ENCODE peak calls at places on chromosomes 6 and 20, in seven cellular contexts. G, W, J, V, F, L and R are unnamed samples.

GRCh38 chr6:132298344-132298949 is 102.8 kb downstream of the MOXD1 start:
- DNase-seq in G (peak; percentile 57), W (no peak), J (peak; percentile 69), V (peak; percentile 66), F (no peak), L (no peak), R (peak; percentile 29)

GRCh38 chr20:50558483-50558925 is 48.3 kb downstream of the PTPN1 start:
- DNase-seq in G (no peak), W (no peak), J (no peak), V (no peak), F (no peak), L (no peak), R (no peak)

GRCh38 chr20:36969478-36970186 is 18.1 kb upstream of the SAMHD1 start:
- DNase-seq in G (peak; percentile 25), W (peak; percentile 50), J (no peak), V (peak; percentile 22), F (no peak), L (no peak), R (no peak)

GRCh38 chr6:145075425-145075824 is 659.9 kb downstream of the EPM2A start:
- DNase-seq in G (no peak), W (no peak), J (no peak), V (no peak), F (no peak), L (no peak), R (no peak)

GRCh38 chr20:18943542-18943941 is 130.0 kb downstream of the SCP2D1 start:
- DNase-seq in G (no peak), W (no peak), J (no peak), V (no peak), F (no peak), L (no peak), R (no peak)

GRCh38 chr20:1666802-1667201 is 9.2 kb upstream of the SIRPG start:
- DNase-seq in G (no peak), W (no peak), J (no peak), V (no peak), F (no peak), L (no peak), R (no peak)

GRCh38 chr6:117938324-117938995 is 31.4 kb downstream of the SLC35F1 start:
- DNase-seq in G (no peak), W (no peak), J (peak; percentile 37), V (no peak), F (peak; percentile 26), L (no peak), R (no peak)

GRCh38 chr6:99092009-99092408 is 144.3 kb upstream of the FBXL4 start:
- DNase-seq in G (no peak), W (no peak), J (no peak), V (peak; percentile 93), F (no peak), L (no peak), R (no peak)

GRCh38 chr6:137776786-137777185 is 90.3 kb upstream of the TNFAIP3 start:
- DNase-seq in G (no peak), W (no peak), J (no peak), V (no peak), F (no peak), L (no peak), R (no peak)

GRCh38 chr6:125821825-125822281 is 31.1 kb downstream of the NCOA7 start:
- DNase-seq in G (peak; percentile 98), W (no peak), J (no peak), V (no peak), F (no peak), L (no peak), R (no peak)

GRCh38 chr6:56347526-56347925 is 100.1 kb upstream of the COL21A1 start:
- DNase-seq in G (no peak), W (no peak), J (no peak), V (no peak), F (no peak), L (no peak), R (no peak)

GRCh38 chr6:131924881-131925474 is 26.2 kb downstream of the CCN2 start:
- DNase-seq in G (peak; percentile 39), W (no peak), J (peak; percentile 42), V (peak; percentile 71), F (no peak), L (no peak), R (no peak)

GRCh38 chr6:14466278-14466677 is 348.7 kb downstream of the CD83 start:
- DNase-seq in G (no peak), W (no peak), J (no peak), V (no peak), F (no peak), L (no peak), R (no peak)

GRCh38 chr6:93105017-93105416 is 314.3 kb downstream of the EPHA7 start:
- DNase-seq in G (no peak), W (no peak), J (no peak), V (no peak), F (no peak), L (no peak), R (no peak)

GRCh38 chr6:32327103-32327502 is 44.6 kb downstream of the TSBP1 start:
- DNase-seq in G (no peak), W (no peak), J (no peak), V (no peak), F (no peak), L (no peak), R (no peak)

GRCh38 chr6:131745476-131745875 is 34.7 kb upstream of the CTAGE9 start:
- DNase-seq in G (no peak), W (no peak), J (no peak), V (no peak), F (no peak), L (no peak), R (no peak)

GRCh38 chr20:51563141-51563596 is 20.6 kb upstream of the NFATC2 start:
- DNase-seq in G (no peak), W (no peak), J (no peak), V (no peak), F (no peak), L (no peak), R (no peak)

GRCh38 chr6:11253594-11253993 is 21.1 kb upstream of the NEDD9 start:
- DNase-seq in G (peak; percentile 15), W (no peak), J (no peak), V (no peak), F (no peak), L (no peak), R (no peak)

GRCh38 chr6:139373154-139373927 is 1.1 kb downstream of the CITED2 start:
- DNase-seq in G (peak; percentile 70), W (peak; percentile 84), J (peak; percentile 56), V (peak; percentile 63), F (peak; percentile 56), L (peak; percentile 32), R (no peak)

GRCh38 chr6:9593566-9593965 is 821.3 kb downstream of the TFAP2A start:
- DNase-seq in G (no peak), W (no peak), J (no peak), V (no peak), F (no peak), L (no peak), R (no peak)

GRCh38 chr6:132227937-132228336 is 173.3 kb downstream of the MOXD1 start:
- DNase-seq in G (no peak), W (no peak), J (no peak), V (no peak), F (no peak), L (no peak), R (no peak)

GRCh38 chr6:80610821-80611220 is 504.4 kb downstream of the BCKDHB start:
- DNase-seq in G (no peak), W (no peak), J (no peak), V (no peak), F (no peak), L (no peak), R (no peak)

GRCh38 chr6:118650500-118651281 is 700 bp downstream of the CEP85L start:
- DNase-seq in G (peak; percentile 19), W (peak; percentile 62), J (peak; percentile 51), V (peak; percentile 31), F (peak; percentile 47), L (peak; percentile 16), R (no peak)

GRCh38 chr20:17504326-17504897 is 26.8 kb downstream of the BFSP1 start:
- DNase-seq in G (peak; percentile 9), W (no peak), J (no peak), V (peak; percentile 11), F (peak; percentile 27), L (no peak), R (no peak)

GRCh38 chr6:107386340-107386739 is 73.0 kb downstream of the PDSS2 start:
- DNase-seq in G (peak; percentile 47), W (no peak), J (no peak), V (no peak), F (no peak), L (no peak), R (no peak)

GRCh38 chr6:116381000-116381399 is 10.3 kb downstream of the DSE start:
- DNase-seq in G (no peak), W (no peak), J (no peak), V (no peak), F (no peak), L (no peak), R (no peak)

GRCh38 chr6:48111575-48111974 is 578 bp upstream of the PTCHD4 start:
- DNase-seq in G (no peak), W (no peak), J (no peak), V (no peak), F (no peak), L (no peak), R (no peak)

GRCh38 chr6:146359123-146359522 is 184.5 kb upstream of the RAB32 start:
- DNase-seq in G (no peak), W (no peak), J (no peak), V (no peak), F (no peak), L (no peak), R (no peak)
- H3K4me3 ChIP-seq in G (no peak overlapping the region), W (no peak overlapping the region), J (no peak overlapping the region), V (no peak overlapping the region), F (no peak overlapping the region), L (no peak overlapping the region), R (no peak overlapping the region)

DNA sequence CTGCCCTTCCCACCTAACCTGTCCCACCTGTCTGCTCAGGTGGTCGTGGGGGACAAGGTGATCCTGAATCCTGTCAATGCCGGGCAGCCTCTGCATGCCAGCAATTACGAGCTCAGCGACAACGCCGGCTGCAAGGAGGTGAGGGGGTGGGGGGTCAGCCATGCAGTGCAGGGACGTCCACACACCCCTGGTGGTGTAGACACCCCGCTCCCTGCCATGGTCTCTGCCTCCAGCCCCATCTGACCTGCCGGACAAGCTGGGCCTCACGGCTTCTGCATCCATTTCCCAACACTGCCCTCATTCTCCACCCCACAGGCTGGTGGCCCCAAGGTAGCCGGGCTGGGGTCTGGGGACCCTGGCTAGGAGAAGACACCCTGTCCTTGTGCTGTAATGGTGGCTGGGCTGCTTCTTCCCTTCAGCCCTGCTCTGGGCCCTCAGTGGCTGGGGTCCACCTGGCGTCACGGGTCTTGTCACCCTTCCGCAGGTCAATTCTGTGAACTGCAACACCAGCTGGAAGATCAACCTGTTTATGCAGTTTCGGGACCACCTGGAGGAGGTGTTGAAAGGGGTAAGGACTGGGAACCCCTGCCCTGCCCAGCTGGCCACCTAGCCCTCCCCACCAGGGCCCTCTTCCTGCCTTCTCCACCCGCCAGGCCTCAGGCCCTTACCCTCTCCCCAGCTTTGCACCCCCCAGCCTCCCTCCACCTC is 38.0 kb downstream of the ITPR3 start:
- DNase-seq in G (no peak), W (no peak), J (no peak), V (no peak), F (no peak), L (no peak), R (no peak)
- H3K36me3 ChIP-seq in G (peaks cover 44% of the 10 kb centered on the region), W (peaks cover 10% of the 10 kb centered on the region), J (no peaks in the 10 kb centered on the region), V (no peaks in the 10 kb centered on the region), F (no peaks in the 10 kb centered on the region), L (peaks cover 86% of the 10 kb centered on the region), R (peaks cover 19% of the 10 kb centered on the region)

GRCh38 chr6:148599967-148600426 is 146.8 kb upstream of the UST start:
- DNase-seq in G (no peak), W (no peak), J (no peak), V (no peak), F (no peak), L (no peak), R (peak; percentile 95)
- H3K27ac ChIP-seq in G (no peak overlapping the region), W (no peak overlapping the region), J (no peak overlapping the region), V (no peak overlapping the region), F (peak overlapping the region; percentile 3), L (no peak overlapping the region), R (no peak overlapping the region)

GRCh38 chr6:6002005-6002808 is 4.5 kb downstream of the NRN1 start:
- DNase-seq in G (no peak), W (no peak), J (peak; percentile 35), V (no peak), F (no peak), L (no peak), R (no peak)
- H3K4me3 ChIP-seq in G (no peak overlapping the region), W (no peak overlapping the region), J (peak overlapping the region; percentile 20), V (no peak overlapping the region), F (no peak overlapping the region), L (peak overlapping the region; percentile 65), R (peak overlapping the region; percentile 24)